ENCODE peak calls at places on chromosomes 3 and 15, in seven cellular contexts. F, Q, W, T, R, V and M are unnamed samples.

GRCh38 chr3:183895296-183895695 is 10.6 kb upstream of the PARL start:
- DNase-seq in Q (no peak), F (no peak), V (peak; percentile 66), R (peak; percentile 46), W (peak; percentile 55), T (peak; percentile 18), M (peak; percentile 37)

GRCh38 chr3:115341208-115341607 is 194.1 kb upstream of the ZBTB20 start:
- DNase-seq in T (no peak), Q (no peak), W (peak; percentile 71), R (no peak), V (no peak), F (no peak), M (no peak)

GRCh38 chr3:124246949-124247348 is 255.0 kb upstream of the ROPN1 start:
- DNase-seq in V (peak; percentile 40), R (no peak), W (peak; percentile 38), Q (peak; percentile 21), T (peak; percentile 18), F (no peak), M (no peak)

GRCh38 chr3:151156618-151157216 is 46.3 kb downstream of the GPR171 start:
- DNase-seq in R (no peak), T (no peak), Q (peak; percentile 25), F (no peak), V (peak; percentile 8), W (peak; percentile 72), M (peak; percentile 29)

GRCh38 chr3:123621510-123622189 is 36.8 kb upstream of the HACD2 start:
- DNase-seq in R (no peak), F (no peak), Q (no peak), V (no peak), T (no peak), W (no peak), M (no peak)

GRCh38 chr3:190608850-190609589 is 95.1 kb downstream of the IL1RAP start:
- DNase-seq in T (no peak), F (no peak), R (no peak), V (no peak), Q (no peak), W (no peak), M (no peak)

GRCh38 chr3:141444586-141445285 is 42.1 kb upstream of the RASA2 start:
- DNase-seq in W (no peak), V (no peak), R (no peak), Q (no peak), F (no peak), T (no peak), M (no peak)

GRCh38 chr3:124741027-124741426 is 10.8 kb downstream of the UMPS start:
- DNase-seq in Q (no peak), V (no peak), F (no peak), T (no peak), W (no peak), R (no peak), M (no peak)

GRCh38 chr3:59131016-59131771 is 81.4 kb upstream of the CFAP20DC start:
- DNase-seq in V (no peak), F (no peak), T (no peak), W (no peak), Q (no peak), R (no peak), M (no peak)

GRCh38 chr15:59457103-59457502 is 19.1 kb downstream of the FAM81A start:
- DNase-seq in T (no peak), Q (no peak), W (no peak), R (no peak), F (no peak), V (no peak), M (no peak)

GRCh38 chr3:21954709-21955108 is 203.7 kb upstream of the ZNF385D start:
- DNase-seq in T (no peak), W (peak; percentile 17), Q (no peak), V (no peak), F (no peak), R (no peak), M (no peak)

GRCh38 chr15:25333049-25333448 is 105.8 kb downstream of the UBE3A start:
- DNase-seq in T (no peak), R (no peak), W (no peak), F (no peak), V (no peak), Q (no peak), M (no peak)

GRCh38 chr3:194023501-194024280 is 112.3 kb upstream of the HES1 start:
- DNase-seq in W (no peak), R (no peak), V (peak; percentile 65), F (no peak), T (peak; percentile 62), Q (no peak), M (no peak)

GRCh38 chr3:79019137-79019923 is 748.5 kb downstream of the ROBO1 start:
- DNase-seq in F (no peak), T (peak; percentile 57), V (peak; percentile 91), Q (peak; percentile 77), W (peak; percentile 87), R (peak; percentile 91), M (peak; percentile 87)

GRCh38 chr3:110180733-110181132 is 843.4 kb upstream of the DPPA4 start:
- DNase-seq in T (peak; percentile 25), Q (no peak), F (no peak), V (no peak), R (peak; percentile 47), W (no peak), M (peak; percentile 36)